ENCODE peak calls at places on chromosomes 1 and 21, in seven cellular contexts. One of them, this sample, is unnamed.
A peak's percentile ranks its signal among the peaks of the same experiment; 100 is the strongest.

GRCh38 chr1:54110991-54111390 is 41.8 kb downstream of the CDCP2 start:
- DNase-seq in fibroblast of pulmonary artery: no peak
- DNase-seq in bronchial epithelial cell: no peak
- DNase-seq in tibial artery: no peak
- DNase-seq in sigmoid colon: no peak
- DNase-seq in IMR-90: no peak
- DNase-seq in endothelial cell of umbilical vein: no peak
- DNase-seq in this sample: no peak

GRCh38 chr1:27351541-27352107 is 9.8 kb downstream of the SYTL1 start:
- DNase-seq in IMR-90: no peak
- DNase-seq in sigmoid colon: no peak
- DNase-seq in tibial artery: no peak
- DNase-seq in endothelial cell of umbilical vein: no peak
- DNase-seq in fibroblast of pulmonary artery: no peak
- DNase-seq in bronchial epithelial cell: no peak
- DNase-seq in this sample: no peak

GRCh38 chr21:38824124-38824822 is 18.5 kb downstream of the ETS2 start:
- DNase-seq in fibroblast of pulmonary artery: no peak
- DNase-seq in tibial artery: no peak
- DNase-seq in endothelial cell of umbilical vein: peak; percentile 14
- DNase-seq in IMR-90: peak; percentile 90
- DNase-seq in bronchial epithelial cell: no peak
- DNase-seq in sigmoid colon: peak; percentile 75
- DNase-seq in this sample: no peak

GRCh38 chr1:158362501-158362900 is 8.8 kb downstream of the CD1E start:
- DNase-seq in tibial artery: no peak
- DNase-seq in fibroblast of pulmonary artery: no peak
- DNase-seq in bronchial epithelial cell: no peak
- DNase-seq in endothelial cell of umbilical vein: no peak
- DNase-seq in sigmoid colon: no peak
- DNase-seq in IMR-90: no peak
- DNase-seq in this sample: no peak

GRCh38 chr1:182599339-182599738 is 4.8 kb downstream of the RGS16 start:
- DNase-seq in fibroblast of pulmonary artery: no peak
- DNase-seq in endothelial cell of umbilical vein: no peak
- DNase-seq in IMR-90: no peak
- DNase-seq in sigmoid colon: no peak
- DNase-seq in bronchial epithelial cell: no peak
- DNase-seq in tibial artery: no peak
- DNase-seq in this sample: peak; percentile 43

GRCh38 chr1:187641015-187641414 is 812.3 kb downstream of the PLA2G4A start:
- DNase-seq in fibroblast of pulmonary artery: no peak
- DNase-seq in sigmoid colon: no peak
- DNase-seq in IMR-90: no peak
- DNase-seq in endothelial cell of umbilical vein: no peak
- DNase-seq in bronchial epithelial cell: no peak
- DNase-seq in tibial artery: no peak
- DNase-seq in this sample: no peak

GRCh38 chr1:15249032-15249601 is 2.1 kb downstream of the FHAD1 start:
- DNase-seq in fibroblast of pulmonary artery: no peak
- DNase-seq in tibial artery: no peak
- DNase-seq in endothelial cell of umbilical vein: no peak
- DNase-seq in sigmoid colon: no peak
- DNase-seq in bronchial epithelial cell: no peak
- DNase-seq in IMR-90: peak; percentile 4
- DNase-seq in this sample: peak; percentile 75

GRCh38 chr1:211677659-211678058 is 2.2 kb upstream of the NEK2 start:
- DNase-seq in sigmoid colon: no peak
- DNase-seq in bronchial epithelial cell: no peak
- DNase-seq in fibroblast of pulmonary artery: no peak
- DNase-seq in endothelial cell of umbilical vein: no peak
- DNase-seq in IMR-90: no peak
- DNase-seq in tibial artery: no peak
- DNase-seq in this sample: peak; percentile 77

GRCh38 chr1:176033474-176033873 is 173.6 kb downstream of the COP1 start:
- DNase-seq in bronchial epithelial cell: peak; percentile 77
- DNase-seq in fibroblast of pulmonary artery: peak; percentile 7
- DNase-seq in sigmoid colon: no peak
- DNase-seq in endothelial cell of umbilical vein: peak; percentile 22
- DNase-seq in tibial artery: no peak
- DNase-seq in IMR-90: peak; percentile 44
- DNase-seq in this sample: no peak

GRCh38 chr1:172041689-172042088 is 200.4 kb downstream of the DNM3 start:
- DNase-seq in sigmoid colon: no peak
- DNase-seq in bronchial epithelial cell: peak; percentile 16
- DNase-seq in fibroblast of pulmonary artery: peak; percentile 57
- DNase-seq in IMR-90: peak; percentile 30
- DNase-seq in endothelial cell of umbilical vein: peak; percentile 45
- DNase-seq in tibial artery: no peak
- DNase-seq in this sample: no peak

GRCh38 chr21:17514124-17514481 is 1.3 kb downstream of the CXADR start:
- DNase-seq in IMR-90: no peak
- DNase-seq in fibroblast of pulmonary artery: peak; percentile 41
- DNase-seq in sigmoid colon: no peak
- DNase-seq in endothelial cell of umbilical vein: peak; percentile 44
- DNase-seq in bronchial epithelial cell: peak; percentile 71
- DNase-seq in tibial artery: no peak
- DNase-seq in this sample: no peak

GRCh38 chr1:240790851-240791250 is 178.9 kb upstream of the GREM2 start:
- DNase-seq in bronchial epithelial cell: no peak
- DNase-seq in tibial artery: no peak
- DNase-seq in sigmoid colon: no peak
- DNase-seq in endothelial cell of umbilical vein: no peak
- DNase-seq in fibroblast of pulmonary artery: peak; percentile 1
- DNase-seq in IMR-90: peak; percentile 21
- DNase-seq in this sample: no peak

GRCh38 chr1:40844887-40845878 is 17.0 kb downstream of the CITED4 start:
- DNase-seq in bronchial epithelial cell: no peak
- DNase-seq in tibial artery: no peak
- DNase-seq in fibroblast of pulmonary artery: no peak
- DNase-seq in endothelial cell of umbilical vein: no peak
- DNase-seq in sigmoid colon: no peak
- DNase-seq in IMR-90: no peak
- DNase-seq in this sample: no peak

DNA sequence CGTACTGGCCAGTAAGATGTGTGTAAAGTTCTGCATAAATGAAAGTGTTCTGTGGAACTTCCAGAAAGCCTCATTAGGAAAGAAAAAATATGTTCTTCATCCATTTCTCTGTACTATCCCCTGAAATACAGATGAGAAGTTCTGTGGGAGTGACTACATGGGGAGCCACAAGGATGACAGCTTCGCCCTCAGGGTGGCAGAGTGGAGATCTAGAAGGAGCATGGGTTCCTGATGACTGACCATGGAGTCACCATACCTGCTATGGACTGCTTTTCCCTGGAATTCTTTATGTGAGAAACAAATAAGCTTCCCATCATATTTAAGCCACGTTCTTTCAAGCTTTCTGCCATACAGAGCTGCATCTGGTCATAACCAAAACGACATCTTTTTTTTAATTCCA is 113.9 kb upstream of the RGS1 start:
- DNase-seq in tibial artery: no peak
- DNase-seq in sigmoid colon: no peak
- DNase-seq in fibroblast of pulmonary artery: no peak
- DNase-seq in IMR-90: no peak
- DNase-seq in endothelial cell of umbilical vein: no peak
- DNase-seq in bronchial epithelial cell: peak; percentile 67
- DNase-seq in this sample: no peak
- TF ChIP-seq CTCF in tibial artery: no peak
- TF ChIP-seq CTCF in sigmoid colon: no peak
- TF ChIP-seq CTCF in fibroblast of pulmonary artery: no peak
- TF ChIP-seq CTCF in IMR-90: no peak
- TF ChIP-seq CTCF in endothelial cell of umbilical vein: no peak
- TF ChIP-seq CTCF in bronchial epithelial cell: no peak
- TF ChIP-seq CTCF in this sample: no peak

GRCh38 chr1:109621402-109622101 is 1.9 kb downstream of the AMPD2 start:
- DNase-seq in bronchial epithelial cell: no peak
- DNase-seq in fibroblast of pulmonary artery: no peak
- DNase-seq in IMR-90: no peak
- DNase-seq in sigmoid colon: no peak
- DNase-seq in endothelial cell of umbilical vein: no peak
- DNase-seq in tibial artery: no peak
- DNase-seq in this sample: no peak

GRCh38 chr1:109623601-109624161 is 4.0 kb downstream of the AMPD2 start:
- DNase-seq in fibroblast of pulmonary artery: no peak
- DNase-seq in IMR-90: no peak
- DNase-seq in sigmoid colon: no peak
- DNase-seq in tibial artery: no peak
- DNase-seq in bronchial epithelial cell: no peak
- DNase-seq in endothelial cell of umbilical vein: no peak
- DNase-seq in this sample: no peak

GRCh38 chr1:109622895-109623294 is 3.3 kb downstream of the AMPD2 start:
- DNase-seq in IMR-90: no peak
- DNase-seq in endothelial cell of umbilical vein: no peak
- DNase-seq in fibroblast of pulmonary artery: no peak
- DNase-seq in bronchial epithelial cell: no peak
- DNase-seq in sigmoid colon: no peak
- DNase-seq in tibial artery: no peak
- DNase-seq in this sample: no peak

GRCh38 chr1:109620890-109621289 is 1.3 kb downstream of the AMPD2 start:
- DNase-seq in IMR-90: peak; percentile 95
- DNase-seq in endothelial cell of umbilical vein: peak; percentile 95
- DNase-seq in tibial artery: peak; percentile 98
- DNase-seq in sigmoid colon: peak; percentile 95
- DNase-seq in fibroblast of pulmonary artery: peak; percentile 96
- DNase-seq in bronchial epithelial cell: peak; percentile 67
- DNase-seq in this sample: peak; percentile 94

GRCh38 chr1:109622103-109622892 is 2.7 kb downstream of the AMPD2 start:
- DNase-seq in endothelial cell of umbilical vein: no peak
- DNase-seq in tibial artery: no peak
- DNase-seq in sigmoid colon: no peak
- DNase-seq in fibroblast of pulmonary artery: no peak
- DNase-seq in IMR-90: no peak
- DNase-seq in bronchial epithelial cell: no peak
- DNase-seq in this sample: no peak
- H3K4me3 ChIP-seq in endothelial cell of umbilical vein: no peak overlapping the region
- H3K4me3 ChIP-seq in tibial artery: peak overlapping the region; percentile 73
- H3K4me3 ChIP-seq in sigmoid colon: no peak overlapping the region
- H3K4me3 ChIP-seq in fibroblast of pulmonary artery: peak overlapping the region; percentile 99
- H3K4me3 ChIP-seq in IMR-90: peak overlapping the region; percentile 96
- H3K4me3 ChIP-seq in bronchial epithelial cell: no peak overlapping the region
- H3K4me3 ChIP-seq in this sample: no peak overlapping the region

DNA sequence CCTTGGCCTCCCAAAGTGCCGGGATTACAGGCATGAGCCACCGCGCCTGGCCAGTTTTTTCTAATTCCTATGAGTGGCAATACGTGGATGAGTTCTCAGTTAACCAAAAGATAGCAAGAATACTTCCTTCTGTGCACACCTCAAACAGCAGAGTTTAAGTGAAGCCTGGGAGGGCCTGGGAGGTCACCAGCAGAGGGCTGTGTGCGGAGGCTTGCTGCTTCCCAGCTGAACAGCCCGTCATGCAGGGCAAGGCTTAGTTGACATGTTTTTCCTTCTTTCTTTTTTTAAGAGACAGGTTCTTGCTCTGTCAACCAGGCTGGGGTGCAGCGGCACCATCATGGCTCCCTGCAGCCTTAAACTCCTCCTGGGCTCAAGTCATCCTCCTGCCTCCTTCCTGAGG is 17.8 kb downstream of the GNG4 start:
- DNase-seq in tibial artery: no peak
- DNase-seq in sigmoid colon: no peak
- DNase-seq in IMR-90: no peak
- DNase-seq in fibroblast of pulmonary artery: no peak
- DNase-seq in bronchial epithelial cell: no peak
- DNase-seq in endothelial cell of umbilical vein: no peak
- DNase-seq in this sample: no peak
- TF ChIP-seq CTCF in tibial artery: no peak
- TF ChIP-seq CTCF in sigmoid colon: no peak
- TF ChIP-seq CTCF in IMR-90: no peak
- TF ChIP-seq CTCF in fibroblast of pulmonary artery: no peak
- TF ChIP-seq CTCF in bronchial epithelial cell: no peak
- TF ChIP-seq CTCF in endothelial cell of umbilical vein: no peak
- TF ChIP-seq CTCF in this sample: no peak

DNA sequence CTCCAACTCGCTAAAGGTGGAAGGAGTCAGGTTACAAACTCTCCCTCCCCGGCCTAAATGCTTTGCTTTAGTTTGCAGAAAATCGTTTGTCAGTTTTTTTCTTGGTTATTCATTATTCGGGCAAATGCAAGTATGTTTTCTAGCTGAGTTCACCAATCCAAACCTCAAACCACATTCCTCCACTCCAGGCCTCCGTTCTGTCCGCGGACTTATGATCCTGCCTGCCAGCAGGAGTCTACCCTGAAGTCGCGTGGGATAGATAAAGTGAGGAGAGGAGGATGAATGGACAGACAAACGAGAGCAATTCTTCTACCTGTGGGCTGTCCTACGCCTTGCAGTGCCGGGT is 1.3 kb downstream of the ADAMTS1 start:
- DNase-seq in tibial artery: no peak
- DNase-seq in IMR-90: peak; percentile 55
- DNase-seq in bronchial epithelial cell: peak; percentile 25
- DNase-seq in fibroblast of pulmonary artery: peak; percentile 72
- DNase-seq in endothelial cell of umbilical vein: no peak
- DNase-seq in sigmoid colon: no peak
- DNase-seq in this sample: no peak
- H3K4me3 ChIP-seq in tibial artery: peak overlapping the region; percentile 82
- H3K4me3 ChIP-seq in IMR-90: peak overlapping the region; percentile 97
- H3K4me3 ChIP-seq in bronchial epithelial cell: peak overlapping the region; percentile 74
- H3K4me3 ChIP-seq in fibroblast of pulmonary artery: peak overlapping the region; percentile 84
- H3K4me3 ChIP-seq in endothelial cell of umbilical vein: peak overlapping the region; percentile 64
- H3K4me3 ChIP-seq in sigmoid colon: peak overlapping the region; percentile 68
- H3K4me3 ChIP-seq in this sample: no peak overlapping the region

DNA sequence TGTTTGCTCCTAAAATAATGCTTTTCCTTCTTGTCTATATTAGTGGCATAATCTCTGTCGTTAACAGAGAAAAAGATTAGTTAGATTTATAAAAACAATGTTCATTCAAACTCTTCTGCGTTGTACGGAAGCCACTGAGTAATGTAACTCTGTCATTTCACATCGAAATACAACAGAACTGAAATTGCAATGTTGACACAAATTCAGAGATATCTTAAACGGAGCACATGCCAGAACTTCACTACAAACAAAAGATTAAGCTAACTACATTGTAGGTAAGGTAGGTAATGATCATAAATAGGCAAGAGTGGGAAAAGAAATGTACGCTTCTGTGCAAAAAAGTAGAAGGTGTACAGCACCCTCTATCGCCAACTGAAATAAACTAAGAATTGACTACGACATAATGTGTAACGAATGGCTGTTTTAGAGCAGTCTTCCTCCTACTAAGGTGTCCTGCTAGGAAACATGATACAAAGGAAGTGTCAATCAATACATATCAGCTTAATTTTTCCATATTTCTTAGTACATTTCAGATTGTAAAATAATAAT is 56.6 kb downstream of the PCNX2 start:
- DNase-seq in bronchial epithelial cell: no peak
- DNase-seq in endothelial cell of umbilical vein: peak; percentile 12
- DNase-seq in sigmoid colon: no peak
- DNase-seq in fibroblast of pulmonary artery: peak; percentile 53
- DNase-seq in tibial artery: no peak
- DNase-seq in IMR-90: peak; percentile 12
- DNase-seq in this sample: no peak
- TF ChIP-seq CTCF in bronchial epithelial cell: no peak
- TF ChIP-seq CTCF in endothelial cell of umbilical vein: no peak
- TF ChIP-seq CTCF in sigmoid colon: peak; percentile 12
- TF ChIP-seq CTCF in fibroblast of pulmonary artery: peak; percentile 33
- TF ChIP-seq CTCF in tibial artery: no peak
- TF ChIP-seq CTCF in IMR-90: peak; percentile 18
- TF ChIP-seq CTCF in this sample: no peak

DNA sequence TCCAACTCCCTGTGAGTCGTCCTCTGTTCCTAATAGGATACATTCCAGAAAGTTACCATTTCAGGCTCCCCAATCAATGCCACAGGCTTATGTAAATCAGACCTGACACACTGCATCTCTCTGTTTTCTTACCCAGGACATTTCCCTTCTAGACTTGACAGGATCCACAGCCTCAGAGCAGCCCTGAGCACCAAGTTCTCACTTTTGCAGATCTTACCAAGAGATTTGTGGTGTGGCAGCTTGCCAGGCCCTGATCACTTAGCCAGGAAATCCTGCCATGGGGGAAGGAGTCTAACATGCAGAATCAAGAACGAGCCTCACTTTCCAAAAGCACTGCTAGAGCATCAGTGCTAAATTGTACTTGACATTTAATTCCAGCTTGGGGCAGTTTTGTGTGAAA is 202.9 kb downstream of the TBX15 start:
- DNase-seq in sigmoid colon: no peak
- DNase-seq in fibroblast of pulmonary artery: no peak
- DNase-seq in endothelial cell of umbilical vein: no peak
- DNase-seq in tibial artery: peak; percentile 58
- DNase-seq in IMR-90: no peak
- DNase-seq in bronchial epithelial cell: peak; percentile 26
- DNase-seq in this sample: no peak
- H3K4me3 ChIP-seq in sigmoid colon: no peak overlapping the region
- H3K4me3 ChIP-seq in fibroblast of pulmonary artery: no peak overlapping the region
- H3K4me3 ChIP-seq in endothelial cell of umbilical vein: no peak overlapping the region
- H3K4me3 ChIP-seq in tibial artery: no peak overlapping the region
- H3K4me3 ChIP-seq in IMR-90: no peak overlapping the region
- H3K4me3 ChIP-seq in bronchial epithelial cell: no peak overlapping the region
- H3K4me3 ChIP-seq in this sample: no peak overlapping the region

This sample was measured in GM12865.